ENCODE peak calls at places on chromosomes 5 and 9, in ten cellular contexts. F, C, K, V, S, H, Q, I, D and Z are unnamed samples.

GRCh38 chr5:140178082-140178410 is 3.1 kb downstream of the CYSTM1 start:
- DNase-seq in F (no peak), C (no peak), K (no peak), V (no peak), S (no peak), H (no peak), Q (no peak), I (no peak), D (no peak), Z (no peak)

GRCh38 chr5:150295172-150295611 is 5.6 kb upstream of the CAMK2A start:
- DNase-seq in F (no peak), C (peak), K (peak), V (peak), S (no peak), H (no peak), Q (no peak), I (peak), D (no peak), Z (no peak)

GRCh38 chr9:84303061-84303460 is 37.5 kb downstream of the SLC28A3 start:
- DNase-seq in F (no peak), C (no peak), K (no peak), V (no peak), S (no peak), H (no peak), Q (no peak), I (no peak), D (no peak), Z (no peak)

GRCh38 chr5:172151661-172152210 is 36.3 kb downstream of the STK10 start:
- DNase-seq in F (no peak), C (no peak), K (no peak), V (no peak), S (no peak), H (no peak), Q (no peak), I (no peak), D (no peak), Z (no peak)

GRCh38 chr5:168773231-168773630 is 194.1 kb upstream of the PANK3 start:
- DNase-seq in F (no peak), C (no peak), K (no peak), V (no peak), S (no peak), H (no peak), Q (no peak), I (no peak), D (no peak), Z (no peak)

GRCh38 chr9:115210699-115211098 is 92.7 kb upstream of the TNC start:
- DNase-seq in F (no peak), C (no peak), K (no peak), V (no peak), S (no peak), H (no peak), Q (no peak), I (no peak), D (no peak), Z (no peak)

GRCh38 chr9:69476016-69476415 is 151.0 kb downstream of the ENTREP1 start:
- DNase-seq in F (no peak), C (no peak), K (no peak), V (no peak), S (no peak), H (peak), Q (no peak), I (no peak), D (no peak), Z (no peak)

GRCh38 chr5:170307575-170308465 is 10.2 kb upstream of the LCP2 start:
- DNase-seq in F (no peak), C (no peak), K (peak), V (peak), S (no peak), H (no peak), Q (no peak), I (no peak), D (no peak), Z (no peak)

GRCh38 chr9:121309171-121309570 is 41.2 kb downstream of the GSN start:
- DNase-seq in F (no peak), C (no peak), K (no peak), V (no peak), S (no peak), H (no peak), Q (no peak), I (no peak), D (no peak), Z (no peak)

GRCh38 chr5:175383350-175383749 is 60.6 kb downstream of the DRD1 start:
- DNase-seq in F (no peak), C (no peak), K (no peak), V (no peak), S (no peak), H (no peak), Q (no peak), I (no peak), D (no peak), Z (no peak)

GRCh38 chr9:15389173-15389572 is 33.5 kb upstream of the SNAPC3 start:
- DNase-seq in F (no peak), C (peak), K (no peak), V (no peak), S (no peak), H (no peak), Q (no peak), I (no peak), D (no peak), Z (no peak)

GRCh38 chr9:109297899-109298298 is 23.0 kb downstream of the EPB41L4B start:
- DNase-seq in F (no peak), C (peak), K (peak), V (peak), S (peak), H (no peak), Q (no peak), I (peak), D (no peak), Z (no peak)

GRCh38 chr9:89679581-89679980 is 74.8 kb downstream of the GADD45G start:
- DNase-seq in F (no peak), C (no peak), K (no peak), V (no peak), S (no peak), H (no peak), Q (no peak), I (no peak), D (no peak), Z (no peak)

GRCh38 chr5:318341-318897 is 3.1 kb upstream of the AHRR start:
- DNase-seq in F (no peak), C (peak), K (no peak), V (peak), S (no peak), H (no peak), Q (no peak), I (peak), D (no peak), Z (no peak)

GRCh38 chr9:137298401-137298982 is 3.6 kb downstream of the NRARP start:
- DNase-seq in F (no peak), C (no peak), K (peak), V (peak), S (no peak), H (no peak), Q (no peak), I (no peak), D (no peak), Z (no peak)

GRCh38 chr5:59637878-59638580 is 255.5 kb downstream of the PDE4D start:
- DNase-seq in F (no peak), C (no peak), K (peak), V (no peak), S (no peak), H (no peak), Q (no peak), I (no peak), D (no peak), Z (no peak)

GRCh38 chr9:98253563-98253962 is 1.9 kb downstream of the TBC1D2 start:
- DNase-seq in F (no peak), C (no peak), K (no peak), V (no peak), S (no peak), H (no peak), Q (no peak), I (no peak), D (no peak), Z (no peak)

GRCh38 chr9:118473527-118473926 is 769.3 kb downstream of the TLR4 start:
- DNase-seq in F (no peak), C (no peak), K (no peak), V (no peak), S (no peak), H (no peak), Q (no peak), I (no peak), D (no peak), Z (no peak)

GRCh38 chr5:68562308-68562707 is 346.8 kb downstream of the PIK3R1 start:
- DNase-seq in F (no peak), C (no peak), K (peak), V (peak), S (no peak), H (no peak), Q (no peak), I (no peak), D (peak), Z (no peak)

GRCh38 chr5:178341091-178341960 is 108.7 kb upstream of the PHYKPL start:
- DNase-seq in F (no peak), C (no peak), K (no peak), V (no peak), S (no peak), H (no peak), Q (no peak), I (no peak), D (no peak), Z (no peak)

GRCh38 chr5:141762316-141762715 is 80.3 kb upstream of the ARAP3 start:
- DNase-seq in F (no peak), C (no peak), K (no peak), V (no peak), S (no peak), H (no peak), Q (no peak), I (no peak), D (no peak), Z (no peak)

GRCh38 chr9:83569326-83569725 is 31.1 kb upstream of the FRMD3 start:
- DNase-seq in F (no peak), C (no peak), K (no peak), V (no peak), S (no peak), H (no peak), Q (no peak), I (no peak), D (no peak), Z (no peak)

GRCh38 chr9:82129708-82130107 is 141.1 kb downstream of the SPATA31D1 start:
- DNase-seq in F (no peak), C (no peak), K (peak), V (peak), S (no peak), H (no peak), Q (no peak), I (no peak), D (no peak), Z (no peak)

GRCh38 chr9:5851445-5851844 is 18.5 kb upstream of the ERMP1 start:
- DNase-seq in F (no peak), C (peak), K (peak), V (peak), S (peak), H (peak), Q (no peak), I (peak), D (no peak), Z (no peak)

GRCh38 chr5:128036961-128037360 is 46.6 kb upstream of the SLC12A2 start:
- DNase-seq in F (no peak), C (no peak), K (peak), V (peak), S (no peak), H (no peak), Q (no peak), I (no peak), D (no peak), Z (no peak)

GRCh38 chr5:142871056-142871879 is 101.1 kb downstream of the ARHGAP26 start:
- DNase-seq in F (no peak), C (no peak), K (no peak), V (no peak), S (no peak), H (no peak), Q (no peak), I (no peak), D (no peak), Z (peak)